ENCODE peak calls at places on chromosomes 7 and 10, in five cellular contexts. G is WERI-Rb-1, D is fibroblast of lung, S is tibial artery, B is hepatocyte. J is an unnamed sample.
A peak's percentile ranks its signal among the peaks of the same experiment; 100 is the strongest.

GRCh38 chr10:15672469-15672868 is 47.3 kb downstream of the ITGA8 start:
- DNase-seq in B (no peak), D (no peak), G (no peak), S (no peak), J (no peak)

GRCh38 chr10:77007836-77008235 is 629.8 kb downstream of the KCNMA1 start:
- DNase-seq in B (no peak), D (no peak), G (no peak), S (no peak), J (no peak)

GRCh38 chr7:132783824-132784223 is 207.6 kb upstream of the PLXNA4 start:
- DNase-seq in B (no peak), D (peak; percentile 85), S (no peak), G (no peak), J (no peak)

GRCh38 chr10:48463318-48464003 is 141.4 kb downstream of the ARHGAP22 start:
- DNase-seq in B (peak; percentile 46), D (peak; percentile 55), S (no peak), G (peak; percentile 67), J (no peak)

GRCh38 chr7:115593111-115593510 is 437.5 kb downstream of the TFEC start:
- DNase-seq in B (no peak), S (no peak), G (no peak), D (no peak), J (no peak)

GRCh38 chr10:110725809-110726641 is 81.9 kb downstream of the RBM20 start:
- DNase-seq in B (peak; percentile 30), G (peak; percentile 46), D (no peak), S (no peak), J (peak; percentile 29)

GRCh38 chr7:142385528-142386340 is 127.9 kb upstream of the PRSS58 start:
- DNase-seq in S (no peak), D (peak; percentile 79), G (peak; percentile 54), B (peak; percentile 72), J (peak; percentile 84)

GRCh38 chr7:148223130-148223529 is 367.4 kb upstream of the C7orf33 start:
- DNase-seq in D (no peak), B (no peak), G (no peak), S (no peak), J (no peak)

GRCh38 chr7:19113855-19114590 is 3.4 kb downstream of the TWIST1 start:
- DNase-seq in D (peak; percentile 36), S (no peak), G (no peak), B (no peak), J (peak; percentile 28)

GRCh38 chr7:26167293-26167934 is 15.4 kb downstream of the NFE2L3 start:
- DNase-seq in S (no peak), G (no peak), D (no peak), B (no peak), J (no peak)

GRCh38 chr7:100687740-100688592 is 6.1 kb downstream of the GIGYF1 start:
- DNase-seq in G (no peak), D (no peak), S (no peak), B (no peak), J (no peak)

GRCh38 chr7:100691676-100692577 is 2.1 kb downstream of the GIGYF1 start:
- DNase-seq in G (peak; percentile 87), D (peak; percentile 72), S (peak; percentile 75), B (peak; percentile 89), J (peak; percentile 90)

GRCh38 chr7:100687261-100687660 is 6.8 kb downstream of the GIGYF1 start:
- DNase-seq in G (no peak), D (no peak), S (no peak), B (no peak), J (no peak)

GRCh38 chr7:100688593-100688860 is 5.5 kb downstream of the GIGYF1 start:
- DNase-seq in S (no peak), G (no peak), D (no peak), B (no peak), J (no peak)

DNA sequence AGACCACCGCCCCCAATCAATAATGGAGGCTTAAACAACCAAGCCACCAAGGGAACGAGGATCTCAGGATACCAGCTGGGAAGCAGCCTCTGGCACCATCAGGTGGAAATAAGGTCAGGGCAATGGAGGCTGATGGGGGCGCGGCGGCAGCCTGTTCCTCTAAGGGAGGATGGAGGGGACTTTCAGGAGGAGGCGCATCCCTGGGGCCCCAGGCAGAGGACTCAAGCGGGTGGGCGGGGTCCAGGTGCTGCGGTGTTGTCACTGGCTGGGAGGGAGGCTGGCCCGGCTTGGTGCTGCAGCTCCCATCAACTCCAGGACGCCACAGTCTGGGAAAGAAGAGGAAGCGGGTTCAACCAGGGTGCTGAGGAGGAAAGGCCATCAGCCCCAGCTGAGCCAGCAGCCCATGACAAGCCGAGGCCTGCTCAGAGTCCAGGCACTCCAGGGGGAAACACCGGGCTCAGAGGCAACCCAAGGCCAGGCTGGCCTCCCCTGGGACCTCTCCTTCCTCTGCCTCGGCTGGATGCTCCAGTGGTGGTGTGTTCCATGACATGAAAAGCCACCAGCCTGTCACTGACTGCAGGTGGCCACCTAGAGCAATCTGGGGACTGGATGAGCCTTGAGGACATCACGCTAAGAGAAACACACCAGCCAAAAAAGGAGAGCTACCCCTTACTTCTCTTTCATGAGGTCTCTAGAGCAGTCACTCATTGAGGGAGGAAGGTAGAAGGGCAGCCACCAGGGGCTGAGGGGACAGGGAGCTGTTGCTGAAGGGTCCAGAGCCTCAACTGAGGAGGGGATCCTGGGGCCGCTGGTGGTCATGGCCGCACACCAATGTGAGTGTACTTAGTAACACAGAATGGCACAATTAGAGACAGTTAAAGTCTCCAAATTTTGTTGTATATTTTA is 4.6 kb downstream of the GIGYF1 start:
- DNase-seq in S (no peak), B (no peak), G (no peak), D (no peak), J (no peak)
- H3K36me3 ChIP-seq in S (peaks cover 51% of the 10 kb centered on the region), B (no peaks in the 10 kb centered on the region), G (peaks cover 68% of the 10 kb centered on the region), D (peaks cover 24% of the 10 kb centered on the region), J (peaks cover 28% of the 10 kb centered on the region)

GRCh38 chr10:79344502-79345195 is 2.6 kb upstream of the PPIF start:
- DNase-seq in B (no peak), S (no peak), G (no peak), D (no peak), J (no peak)
- H3K27ac ChIP-seq in B (peak overlapping the region; percentile 61), S (no peak overlapping the region), G (peak overlapping the region; percentile 23), D (no peak overlapping the region), J (peak overlapping the region; percentile 5)

GRCh38 chr10:98438715-98439114 is 8.0 kb downstream of the HPS1 start:
- DNase-seq in B (no peak), G (no peak), D (no peak), S (no peak), J (no peak)
- H3K36me3 ChIP-seq in B (no peaks in the 10 kb centered on the region), G (no peaks in the 10 kb centered on the region), D (peaks cover 16% of the 10 kb centered on the region), S (peaks cover 62% of the 10 kb centered on the region), J (peaks cover 22% of the 10 kb centered on the region)

DNA sequence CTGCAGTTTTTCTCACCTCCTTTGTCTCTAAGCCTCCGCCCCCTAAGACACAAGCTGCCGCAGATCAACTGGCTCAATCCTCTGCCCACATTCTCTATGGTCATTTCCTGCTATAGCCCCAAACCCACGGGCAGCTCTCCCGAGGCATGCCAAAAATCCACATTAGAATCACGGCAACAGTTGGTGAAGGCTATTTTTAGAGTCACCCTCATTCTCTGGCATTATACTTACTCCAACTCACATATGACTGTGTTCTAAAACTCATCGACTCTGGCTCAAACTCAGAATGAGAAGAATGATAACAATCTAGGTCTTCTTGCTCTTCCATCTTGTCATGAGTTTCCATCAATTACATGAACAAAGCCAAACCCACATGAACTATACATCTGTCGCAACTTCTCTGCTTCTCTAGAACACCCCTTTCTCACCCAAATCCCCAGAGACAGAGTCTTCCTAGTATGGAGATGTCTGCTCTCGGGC is 10.9 kb upstream of the KIAA1549 start:
- DNase-seq in S (no peak), D (no peak), G (no peak), B (no peak), J (no peak)
- H3K27ac ChIP-seq in S (no peak overlapping the region), D (no peak overlapping the region), G (no peak overlapping the region), B (no peak overlapping the region), J (no peak overlapping the region)

GRCh38 chr7:158945514-158945913 is 89.2 kb downstream of the DYNC2I1 start:
- DNase-seq in D (no peak), S (no peak), B (no peak), G (no peak), J (no peak)
- H3K36me3 ChIP-seq in D (peaks cover 4% of the 10 kb centered on the region), S (peaks cover 89% of the 10 kb centered on the region), B (no peaks in the 10 kb centered on the region), G (peaks cover 11% of the 10 kb centered on the region), J (peaks cover 21% of the 10 kb centered on the region)

GRCh38 chr10:80486785-80487421 is 32.8 kb downstream of the TSPAN14 start:
- DNase-seq in G (no peak), D (no peak), S (no peak), B (no peak), J (no peak)
- H3K27ac ChIP-seq in G (no peak overlapping the region), D (no peak overlapping the region), S (no peak overlapping the region), B (peak overlapping the region; percentile 5), J (no peak overlapping the region)

GRCh38 chr7:102297487-102298218 is 11.0 kb downstream of the SH2B2 start:
- DNase-seq in D (no peak), B (no peak), S (no peak), G (no peak), J (no peak)
- H3K36me3 ChIP-seq in D (no peaks in the 10 kb centered on the region), B (no peaks in the 10 kb centered on the region), S (no peaks in the 10 kb centered on the region), G (peaks cover 5% of the 10 kb centered on the region), J (no peaks in the 10 kb centered on the region)

GRCh38 chr10:31032515-31033132 is 959 bp upstream of the ZNF438 start:
- DNase-seq in D (no peak), G (no peak), B (no peak), S (no peak), J (no peak)

GRCh38 chr10:31031666-31032514 is at the start of gene ZNF438:
- DNase-seq in B (peak; percentile 98), D (peak; percentile 96), S (peak; percentile 95), G (peak; percentile 62), J (peak; percentile 96)

GRCh38 chr10:31031205-31031665 is 430 bp downstream of the ZNF438 start:
- DNase-seq in S (no peak), D (no peak), B (no peak), G (no peak), J (no peak)

GRCh38 chr10:31034041-31034918 is 2.6 kb upstream of the ZNF438 start:
- DNase-seq in D (peak; percentile 97), S (no peak), B (peak; percentile 17), G (no peak), J (peak; percentile 94)

GRCh38 chr10:31033166-31033565 is 1.5 kb upstream of the ZNF438 start:
- DNase-seq in G (no peak), S (peak; percentile 38), D (no peak), B (no peak), J (no peak)
- H3K27ac ChIP-seq in G (no peak overlapping the region), S (peak overlapping the region; percentile 100), D (peak overlapping the region; percentile 96), B (peak overlapping the region; percentile 99), J (no peak overlapping the region)

GRCh38 chr7:2646680-2647571 is 15.1 kb downstream of the TTYH3 start:
- DNase-seq in S (no peak), G (no peak), D (no peak), B (no peak), J (no peak)
- H3K36me3 ChIP-seq in S (peaks cover 27% of the 10 kb centered on the region), G (peaks cover 38% of the 10 kb centered on the region), D (peaks cover 17% of the 10 kb centered on the region), B (no peaks in the 10 kb centered on the region), J (peaks cover 13% of the 10 kb centered on the region)

GRCh38 chr7:150325110-150325611 is 1.8 kb upstream of the ACTR3C start:
- DNase-seq in G (no peak), B (no peak), S (no peak), D (peak; percentile 68), J (no peak)
- H3K27ac ChIP-seq in G (no peak overlapping the region), B (peak overlapping the region; percentile 93), S (no peak overlapping the region), D (no peak overlapping the region), J (no peak overlapping the region)